ENCODE peak calls at places on chromosomes 3 and 15, in five cellular contexts. C is AG09309, N is GM23248, A is transverse colon, B is pancreas. X is an unnamed sample.
A peak's percentile ranks its signal among the peaks of the same experiment; 100 is the strongest.

GRCh38 chr3:177197934-177198484 is 727 bp upstream of the TBL1XR1 start:
- DNase-seq in C (no peak), N (no peak), A (no peak), B (no peak), X (no peak)

GRCh38 chr15:75024102-75024636 is 779 bp downstream of the PPCDC start:
- DNase-seq in C (no peak), N (peak; percentile 58), A (no peak), B (no peak), X (peak; percentile 55)

GRCh38 chr3:112770026-112770626 is 76.5 kb downstream of the CD200R1L start:
- DNase-seq in C (no peak), N (peak; percentile 94), A (no peak), B (no peak), X (peak; percentile 80)

GRCh38 chr3:127884069-127884468 is 31.0 kb upstream of the KBTBD12 start:
- DNase-seq in C (no peak), N (no peak), A (no peak), B (no peak), X (no peak)

GRCh38 chr15:68285243-68285980 is 7.9 kb downstream of the FEM1B start:
- DNase-seq in C (no peak), N (peak; percentile 40), A (no peak), B (no peak), X (no peak)

GRCh38 chr15:75727851-75728715 is 15.4 kb upstream of the CSPG4 start:
- DNase-seq in C (no peak), N (peak; percentile 65), A (peak; percentile 67), B (peak; percentile 77), X (peak; percentile 34)

GRCh38 chr15:59165726-59166125 is 40.9 kb upstream of the LDHAL6B start:
- DNase-seq in C (no peak), N (peak; percentile 21), A (no peak), B (no peak), X (no peak)

GRCh38 chr15:36156855-36157521 is 422.4 kb upstream of the CDIN1 start:
- DNase-seq in C (peak; percentile 18), N (peak; percentile 50), A (peak; percentile 7), B (no peak), X (peak; percentile 75)

GRCh38 chr3:110811050-110811449 is 260.6 kb upstream of the NECTIN3 start:
- DNase-seq in C (no peak), N (peak; percentile 67), A (no peak), B (no peak), X (peak; percentile 51)

GRCh38 chr3:99962703-99963102 is 145.0 kb downstream of the CMSS1 start:
- DNase-seq in C (peak; percentile 72), N (peak; percentile 88), A (no peak), B (no peak), X (peak; percentile 73)

GRCh38 chr15:49187537-49188245 is 17.6 kb downstream of the GALK2 start:
- DNase-seq in C (no peak), N (peak; percentile 67), A (no peak), B (no peak), X (peak; percentile 49)

GRCh38 chr3:108011616-108012015 is 79.2 kb downstream of the CD47 start:
- DNase-seq in C (no peak), N (no peak), A (no peak), B (no peak), X (no peak)

GRCh38 chr3:18302517-18302916 is 122.6 kb downstream of the SATB1 start:
- DNase-seq in C (peak; percentile 80), N (peak; percentile 76), A (peak; percentile 7), B (no peak), X (peak; percentile 88)

GRCh38 chr3:143237036-143237688 is 117.6 kb downstream of the CHST2 start:
- DNase-seq in C (no peak), N (peak; percentile 8), A (no peak), B (no peak), X (peak; percentile 15)

GRCh38 chr15:92636950-92637481 is 18.6 kb downstream of the FAM174B start:
- DNase-seq in C (no peak), N (no peak), A (peak; percentile 25), B (peak; percentile 96), X (no peak)

GRCh38 chr3:183822631-183823030 is 2.7 kb downstream of the MAP6D1 start:
- DNase-seq in C (no peak), N (no peak), A (no peak), B (no peak), X (no peak)

GRCh38 chr3:190865828-190866227 is 3.3 kb upstream of the GMNC start:
- DNase-seq in C (no peak), N (no peak), A (no peak), B (no peak), X (peak; percentile 5)

GRCh38 chr3:154885016-154885415 is 195.1 kb upstream of the MME start:
- DNase-seq in C (peak; percentile 31), N (peak; percentile 50), A (no peak), B (no peak), X (peak; percentile 80)

GRCh38 chr15:86231864-86232801 is 152.5 kb downstream of the AGBL1 start:
- DNase-seq in C (no peak), N (peak; percentile 27), A (peak; percentile 17), B (no peak), X (peak; percentile 27)

GRCh38 chr3:4980229-4981159 is 1.3 kb downstream of the BHLHE40 start:
- DNase-seq in C (peak; percentile 85), N (peak; percentile 97), A (peak; percentile 95), B (peak; percentile 94), X (peak; percentile 94)

GRCh38 chr3:14317057-14317553 is 85.3 kb upstream of the SLC6A6 start:
- DNase-seq in C (no peak), N (no peak), A (no peak), B (no peak), X (no peak)

GRCh38 chr15:71451080-71451479 is 335.8 kb downstream of the THSD4 start:
- DNase-seq in C (no peak), N (no peak), A (no peak), B (no peak), X (no peak)

GRCh38 chr15:67707520-67708283 is 117.6 kb upstream of the SKOR1 start:
- DNase-seq in C (no peak), N (no peak), A (no peak), B (no peak), X (no peak)

GRCh38 chr3:179688847-179689246 is 36.0 kb downstream of the USP13 start:
- DNase-seq in C (peak; percentile 17), N (peak; percentile 35), A (no peak), B (no peak), X (peak; percentile 26)

GRCh38 chr3:23702198-23702597 is 103.6 kb upstream of the UBE2E1 start:
- DNase-seq in C (no peak), N (no peak), A (no peak), B (no peak), X (no peak)

GRCh38 chr3:13063225-13063624 is 10.0 kb downstream of the IQSEC1 start:
- DNase-seq in C (no peak), N (no peak), A (no peak), B (no peak), X (no peak)

GRCh38 chr3:186219211-186219638 is 110.3 kb upstream of the ETV5 start:
- DNase-seq in C (no peak), N (no peak), A (no peak), B (no peak), X (no peak)

GRCh38 chr3:28836199-28836598 is 444.7 kb upstream of the RBMS3 start:
- DNase-seq in C (no peak), N (peak; percentile 21), A (no peak), B (no peak), X (peak; percentile 7)

GRCh38 chr3:133926736-133927542 is 31.3 kb upstream of the RAB6B start:
- DNase-seq in C (no peak), N (no peak), A (no peak), B (peak; percentile 54), X (peak; percentile 28)

GRCh38 chr15:43360821-43361220 is 10.0 kb downstream of the ZSCAN29 start:
- DNase-seq in C (no peak), N (no peak), A (no peak), B (no peak), X (no peak)
- H3K4me3 ChIP-seq in C (no peak overlapping the region), N (no peak overlapping the region), A (no peak overlapping the region), B (no peak overlapping the region), X (no peak overlapping the region)

GRCh38 chr3:42159706-42160472 is 68.7 kb downstream of the TRAK1 start:
- DNase-seq in C (no peak), N (peak; percentile 29), A (peak; percentile 87), B (peak; percentile 72), X (no peak)

GRCh38 chr3:42164635-42165034 is 73.5 kb downstream of the TRAK1 start:
- DNase-seq in C (no peak), N (no peak), A (no peak), B (no peak), X (no peak)

GRCh38 chr3:42163622-42164244 is 72.6 kb downstream of the TRAK1 start:
- DNase-seq in C (no peak), N (no peak), A (no peak), B (no peak), X (no peak)

GRCh38 chr3:42161050-42161935 is 70.1 kb downstream of the TRAK1 start:
- DNase-seq in C (no peak), N (peak; percentile 60), A (no peak), B (no peak), X (peak; percentile 57)

GRCh38 chr3:42162462-42162861 is 71.3 kb downstream of the TRAK1 start:
- DNase-seq in C (no peak), N (no peak), A (no peak), B (no peak), X (no peak)
- H3K4me3 ChIP-seq in C (no peak overlapping the region), N (no peak overlapping the region), A (no peak overlapping the region), B (no peak overlapping the region), X (no peak overlapping the region)

GRCh38 chr3:58688563-58688962 is 22.0 kb upstream of the FAM3D start:
- DNase-seq in C (no peak), N (no peak), A (peak; percentile 51), B (no peak), X (no peak)

GRCh38 chr3:58690490-58690889 is 23.9 kb upstream of the FAM3D start:
- DNase-seq in C (no peak), N (no peak), A (no peak), B (no peak), X (no peak)

GRCh38 chr3:58685641-58686040 is 19.1 kb upstream of the FAM3D start:
- DNase-seq in C (no peak), N (no peak), A (no peak), B (no peak), X (no peak)

GRCh38 chr3:58683001-58683845 is 16.6 kb upstream of the FAM3D start:
- DNase-seq in C (no peak), N (peak; percentile 44), A (no peak), B (no peak), X (peak; percentile 48)

DNA sequence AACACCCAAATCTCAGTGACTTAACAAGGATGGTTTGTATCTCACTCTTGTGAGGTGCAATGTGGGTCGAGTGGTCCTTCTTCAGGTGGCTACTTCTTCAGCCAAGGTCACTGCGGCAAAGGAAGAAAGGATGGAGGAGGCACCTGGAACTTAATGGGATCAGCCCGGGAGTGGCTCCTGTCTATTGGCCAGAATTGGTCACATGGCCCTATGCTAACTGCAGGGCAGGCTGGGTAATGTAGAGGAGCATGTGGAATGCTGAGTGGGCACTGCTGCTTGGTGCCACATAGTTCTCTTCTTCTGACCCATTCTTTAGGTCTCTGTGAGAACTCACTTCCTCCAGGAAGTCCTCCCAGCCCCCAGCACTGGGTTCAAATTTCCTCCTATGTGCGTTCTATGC is 20.3 kb upstream of the FAM3D start:
- DNase-seq in C (no peak), N (no peak), A (no peak), B (no peak), X (no peak)
- H3K4me3 ChIP-seq in C (no peak overlapping the region), N (no peak overlapping the region), A (no peak overlapping the region), B (no peak overlapping the region), X (no peak overlapping the region)

DNA sequence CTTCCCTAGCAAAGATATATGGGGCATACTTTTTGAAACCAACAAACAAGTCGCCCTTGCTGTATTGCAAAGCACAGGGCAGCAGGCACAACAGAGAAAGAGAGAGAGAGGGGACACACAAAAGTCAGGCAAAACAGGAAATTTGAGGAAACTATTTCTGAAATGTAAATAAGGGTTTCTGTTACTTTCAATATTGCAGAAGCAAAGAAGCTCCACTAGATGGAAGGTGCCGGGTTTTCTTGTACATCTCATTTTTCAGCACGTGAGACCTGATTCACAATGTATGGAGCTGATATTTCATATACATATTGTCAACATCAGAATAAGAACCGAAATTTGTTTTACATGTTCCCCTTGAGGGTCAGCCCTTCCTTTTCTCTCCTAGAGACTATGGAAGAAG is 127.4 kb downstream of the FOXP1 start:
- DNase-seq in C (no peak), N (no peak), A (no peak), B (no peak), X (no peak)
- H3K4me3 ChIP-seq in C (no peak overlapping the region), N (peak overlapping the region; percentile 8), A (no peak overlapping the region), B (no peak overlapping the region), X (no peak overlapping the region)